ENCODE peak calls at places on chromosomes 12 and 14, in eight cellular contexts. B is Calu3; X is NAMALWA; R is stimulated activated CD4-positive, alpha-beta T cell treated with anti-CD3 and anti-CD28 coated beads, Interleukin-4, amount 100 ng/mL, for 24 hours; W is fibroblast of mammary gland; G is right lobe of liver; V is mammary epithelial cell; F is GM04504. E is an unnamed sample.

GRCh38 chr12:123732251-123732650 is 20.1 kb downstream of the ATP6V0A2 start:
- DNase-seq in G (no peak), F (no peak), V (no peak), R (no peak), B (no peak), W (no peak), X (no peak), E (no peak)

GRCh38 chr14:98953544-98954346 is 318.3 kb downstream of the BCL11B start:
- DNase-seq in R (no peak), V (peak), X (no peak), W (peak), G (peak), B (peak), F (peak), E (peak)

GRCh38 chr12:24226745-24227350 is 277.4 kb upstream of the SOX5 start:
- DNase-seq in V (peak), B (peak), G (no peak), W (peak), X (no peak), R (no peak), F (no peak), E (peak)

GRCh38 chr14:68471964-68472508 is 320.8 kb downstream of the ZFP36L1 start:
- DNase-seq in V (no peak), F (no peak), W (no peak), G (no peak), X (no peak), R (no peak), B (no peak), E (no peak)

GRCh38 chr14:32014498-32014897 is 62.6 kb upstream of the ARHGAP5 start:
- DNase-seq in B (no peak), V (no peak), G (no peak), X (no peak), W (no peak), R (no peak), F (no peak), E (no peak)

GRCh38 chr14:33914676-33915516 is 36.0 kb downstream of the EGLN3 start:
- DNase-seq in G (no peak), X (no peak), R (no peak), V (peak), B (peak), F (peak), W (peak), E (peak)

GRCh38 chr12:25529738-25530137 is 23.3 kb downstream of the LMNTD1 start:
- DNase-seq in V (peak), F (no peak), W (peak), G (no peak), R (no peak), B (no peak), X (no peak), E (peak)

GRCh38 chr14:71933026-71933587 is 878 bp downstream of the RGS6 start:
- DNase-seq in G (no peak), W (no peak), R (no peak), V (peak), B (no peak), X (no peak), F (no peak), E (peak)

GRCh38 chr12:88408828-88409227 is 171.4 kb downstream of the KITLG start:
- DNase-seq in G (no peak), R (no peak), V (peak), X (no peak), F (no peak), B (no peak), W (no peak), E (no peak)

GRCh38 chr12:124568431-124569374 is 1.3 kb upstream of the NCOR2 start:
- DNase-seq in X (peak), R (peak), G (peak), W (peak), B (peak), V (peak), F (peak), E (peak)

GRCh38 chr14:93343266-93343665 is 3.7 kb upstream of the COX8C start:
- DNase-seq in B (no peak), F (no peak), X (no peak), R (no peak), V (no peak), W (no peak), G (no peak), E (no peak)

GRCh38 chr14:68790656-68791077 is 2.2 kb downstream of the ZFP36L1 start:
- DNase-seq in F (no peak), G (no peak), B (no peak), V (peak), W (no peak), X (no peak), R (peak), E (no peak)

GRCh38 chr14:103436533-103436932 is 51.3 kb downstream of the MARK3 start:
- DNase-seq in V (peak), G (no peak), F (no peak), R (no peak), B (no peak), X (no peak), W (peak), E (peak)

GRCh38 chr14:104187931-104188726 is 49.7 kb downstream of the KIF26A start:
- DNase-seq in V (no peak), R (no peak), G (no peak), W (no peak), B (no peak), F (no peak), X (no peak), E (no peak)

GRCh38 chr12:68813242-68813593 is 5.2 kb downstream of the MDM2 start:
- DNase-seq in G (no peak), W (no peak), B (no peak), F (no peak), V (no peak), R (no peak), X (no peak), E (no peak)

GRCh38 chr12:89040146-89040964 is 311.9 kb downstream of the DUSP6 start:
- DNase-seq in R (peak), X (no peak), W (no peak), G (peak), V (peak), F (no peak), B (no peak), E (no peak)

GRCh38 chr14:59187802-59188460 is 536 bp upstream of the DAAM1 start:
- DNase-seq in G (peak), V (no peak), X (peak), R (peak), F (no peak), W (no peak), B (no peak), E (no peak)

GRCh38 chr12:52741378-52742195 is 35.6 kb downstream of the KRT76 start:
- DNase-seq in X (peak), V (peak), F (peak), G (peak), R (peak), B (peak), W (peak), E (peak)

GRCh38 chr12:122659579-122659978 is 43.6 kb downstream of the HCAR2 start:
- DNase-seq in B (no peak), W (no peak), R (no peak), G (no peak), X (no peak), V (no peak), F (no peak), E (no peak)

GRCh38 chr12:111034911-111035577 is 114.7 kb upstream of the MYL2 start:
- DNase-seq in V (peak), R (no peak), X (no peak), F (no peak), G (no peak), B (no peak), W (no peak), E (no peak)

GRCh38 chr12:94873368-94874085 is 130.0 kb downstream of the NDUFA12 start:
- DNase-seq in R (no peak), V (no peak), G (peak), W (no peak), B (peak), X (no peak), F (no peak), E (no peak)

GRCh38 chr12:7834701-7835100 is 38.0 kb downstream of the SLC2A14 start:
- DNase-seq in G (no peak), W (peak), X (no peak), V (no peak), B (no peak), R (no peak), F (no peak), E (no peak)

GRCh38 chr12:132429122-132429931 is 60.6 kb upstream of the FBRSL1 start:
- DNase-seq in G (no peak), R (no peak), F (no peak), B (no peak), V (peak), X (no peak), W (no peak), E (no peak)

GRCh38 chr12:3732901-3733300 is 20.0 kb downstream of the CRACR2A start:
- DNase-seq in B (peak), R (no peak), G (no peak), W (no peak), F (no peak), X (no peak), V (no peak), E (no peak)

GRCh38 chr12:6182279-6182898 is 17.8 kb upstream of the CD9 start:
- DNase-seq in F (peak), X (no peak), R (no peak), V (peak), B (no peak), G (peak), W (peak), E (peak)

GRCh38 chr12:93137656-93138612 is 208.8 kb upstream of the EEA1 start:
- DNase-seq in G (no peak), W (peak), F (peak), B (peak), X (no peak), V (peak), R (no peak), E (peak)

GRCh38 chr12:121930862-121931261 is 12.5 kb downstream of the CFAP251 start:
- DNase-seq in F (no peak), B (no peak), G (no peak), R (no peak), X (no peak), W (no peak), V (no peak), E (no peak)

GRCh38 chr14:71317385-71318096 is 410.3 kb downstream of the PCNX1 start:
- DNase-seq in G (no peak), R (no peak), F (no peak), B (no peak), X (no peak), W (peak), V (no peak), E (no peak)

GRCh38 chr14:56975521-56975920 is 165.2 kb upstream of the OTX2 start:
- DNase-seq in R (no peak), B (no peak), F (no peak), V (no peak), W (no peak), X (no peak), G (no peak), E (no peak)